ENCODE peak calls at places on chromosomes 7 and 10, in four cellular contexts. G is HepG2, D is A549, O is K562. Z is an unnamed sample.

GRCh38 chr7:32140540-32140939 is 70.3 kb upstream of the PDE1C start:
- ATAC-seq in O (no peak), G (peak; percentile 54), D (no peak), Z (no peak)

GRCh38 chr7:49714182-49714581 is 59.3 kb upstream of the VWC2 start:
- ATAC-seq in O (no peak), G (no peak), D (no peak), Z (no peak)

GRCh38 chr10:89592539-89592938 is 52.5 kb downstream of the PANK1 start:
- ATAC-seq in G (no peak), O (no peak), D (no peak), Z (no peak)

GRCh38 chr10:44386546-44387052 is 1.7 kb upstream of the CXCL12 start:
- ATAC-seq in O (peak; percentile 99), G (peak; percentile 96), D (peak; percentile 89), Z (peak; percentile 72)

GRCh38 chr7:52323202-52323746 is 712.2 kb upstream of the POM121L12 start:
- ATAC-seq in D (no peak), O (no peak), G (no peak), Z (no peak)

GRCh38 chr7:155685070-155685790 is 40.8 kb downstream of the RBM33 start:
- ATAC-seq in O (peak; percentile 47), G (no peak), D (no peak), Z (no peak)

GRCh38 chr10:119687192-119688032 is 36.2 kb downstream of the BAG3 start:
- ATAC-seq in O (no peak), G (peak; percentile 66), D (no peak), Z (no peak)

GRCh38 chr10:22042557-22043326 is 39.2 kb upstream of the DNAJC1 start:
- ATAC-seq in D (peak; percentile 91), G (peak; percentile 64), O (peak; percentile 94), Z (no peak)

GRCh38 chr10:22693371-22693784 is 21.0 kb downstream of the PIP4K2A start:
- ATAC-seq in O (peak; percentile 86), D (no peak), G (no peak), Z (no peak)

GRCh38 chr7:34117583-34117982 is 212.2 kb downstream of the BMPER start:
- ATAC-seq in G (no peak), O (no peak), D (no peak), Z (no peak)

GRCh38 chr10:3426190-3426845 is 253.7 kb upstream of the PITRM1 start:
- ATAC-seq in D (no peak), G (no peak), O (no peak), Z (no peak)

GRCh38 chr7:1344981-1345701 is 112.5 kb downstream of the UNCX start:
- ATAC-seq in G (no peak), D (no peak), O (no peak), Z (no peak)

GRCh38 chr10:102781921-102782542 is 38.3 kb downstream of the WBP1L start:
- ATAC-seq in O (no peak), G (no peak), D (no peak), Z (peak; percentile 65)

GRCh38 chr7:91194841-91195240 is 69.4 kb upstream of the FZD1 start:
- ATAC-seq in D (no peak), G (no peak), O (no peak), Z (no peak)

GRCh38 chr10:15824498-15824897 is 35.8 kb downstream of the MINDY3 start:
- ATAC-seq in G (no peak), O (no peak), D (no peak), Z (no peak)

GRCh38 chr7:3427957-3428356 is 126.9 kb downstream of the SDK1 start:
- ATAC-seq in O (no peak), D (no peak), G (no peak), Z (no peak)

GRCh38 chr7:3198316-3198715 is 102.7 kb upstream of the SDK1 start:
- ATAC-seq in D (no peak), G (no peak), O (no peak), Z (no peak)

GRCh38 chr10:16586358-16587138 is 64.9 kb upstream of the C1QL3 start:
- ATAC-seq in G (no peak), O (no peak), D (no peak), Z (no peak)

GRCh38 chr7:30727061-30727945 is 24.6 kb upstream of the INMT start:
- ATAC-seq in G (peak; percentile 66), D (no peak), O (peak; percentile 57), Z (no peak)

GRCh38 chr7:906776-907157 is 30.4 kb downstream of the GET4 start:
- ATAC-seq in G (no peak), D (peak; percentile 19), O (peak; percentile 4), Z (no peak)

GRCh38 chr7:945556-946255 is 8.8 kb downstream of the ADAP1 start:
- ATAC-seq in G (peak; percentile 82), D (peak; percentile 35), O (no peak), Z (no peak)

GRCh38 chr10:48444861-48445841 is 138.7 kb downstream of the MAPK8 start:
- ATAC-seq in D (peak; percentile 40), G (peak; percentile 63), O (peak; percentile 7), Z (no peak)

GRCh38 chr7:1447551-1448244 is 11.6 kb downstream of the MICALL2 start:
- ATAC-seq in O (no peak), D (peak; percentile 11), G (no peak), Z (peak; percentile 32)

GRCh38 chr7:155377837-155378579 is 79.9 kb upstream of the EN2 start:
- ATAC-seq in O (no peak), G (peak; percentile 16), D (peak; percentile 6), Z (peak; percentile 59)

GRCh38 chr10:7287377-7287776 is 123.5 kb downstream of the SFMBT2 start:
- ATAC-seq in D (no peak), G (no peak), O (no peak), Z (no peak)

GRCh38 chr7:27606270-27607209 is 56.1 kb downstream of the HIBADH start:
- ATAC-seq in D (peak; percentile 62), O (no peak), G (peak; percentile 83), Z (no peak)

GRCh38 chr10:44047361-44047760 is 337.5 kb downstream of the CXCL12 start:
- ATAC-seq in G (no peak), D (no peak), O (no peak), Z (no peak)

GRCh38 chr7:28479507-28479947 is 67.2 kb downstream of the CREB5 start:
- ATAC-seq in G (no peak), O (no peak), D (no peak), Z (no peak)

GRCh38 chr10:59877191-59877671 is 29.1 kb downstream of the CCDC6 start:
- ATAC-seq in O (no peak), D (no peak), G (no peak), Z (no peak)

GRCh38 chr7:107396990-107397389 is 72.9 kb upstream of the GPR22 start:
- ATAC-seq in O (peak; percentile 58), G (no peak), D (no peak), Z (no peak)

GRCh38 chr7:130143986-130144618 is 61.1 kb downstream of the TMEM209 start:
- ATAC-seq in O (no peak), D (no peak), G (peak; percentile 78), Z (no peak)

GRCh38 chr10:49107111-49107889 is 8.0 kb downstream of the VSTM4 start:
- ATAC-seq in D (no peak), O (no peak), G (peak; percentile 69), Z (no peak)

GRCh38 chr7:106788637-106789036 is 76.4 kb upstream of the PIK3CG start:
- ATAC-seq in G (no peak), D (no peak), O (no peak), Z (no peak)

GRCh38 chr10:75003891-75004290 is 107.6 kb upstream of the SAMD8 start:
- ATAC-seq in O (no peak), G (no peak), D (no peak), Z (no peak)

GRCh38 chr10:75009426-75009825 is 102.0 kb upstream of the SAMD8 start:
- ATAC-seq in D (no peak), G (no peak), O (no peak), Z (no peak)

GRCh38 chr10:75011221-75011620 is 100.2 kb upstream of the SAMD8 start:
- ATAC-seq in D (no peak), G (no peak), O (no peak), Z (no peak)

GRCh38 chr10:75008952-75009351 is 102.5 kb upstream of the SAMD8 start:
- ATAC-seq in O (no peak), G (no peak), D (no peak), Z (no peak)

DNA sequence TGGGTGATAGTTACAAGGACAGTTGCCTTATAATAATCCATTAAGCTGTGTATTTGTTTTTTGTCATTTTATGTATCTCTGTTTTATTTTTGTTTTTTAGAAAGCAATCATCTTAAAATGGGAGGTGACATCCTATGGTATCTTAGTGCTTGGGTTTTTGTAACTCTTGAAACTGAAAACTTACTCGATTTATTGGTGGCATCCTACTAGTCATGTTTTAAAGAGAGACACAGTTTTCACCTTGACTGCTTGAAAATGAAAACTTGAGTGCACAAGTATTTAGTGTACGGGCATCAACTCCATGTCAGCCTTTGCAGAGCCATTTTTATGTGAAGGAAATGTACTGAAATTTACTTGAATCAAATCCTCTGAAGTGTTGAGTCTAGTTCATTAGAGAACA is 103.8 kb upstream of the SAMD8 start:
- ATAC-seq in O (no peak), D (no peak), G (no peak), Z (no peak)
- H3K4me3 ChIP-seq in O (no peak overlapping the region), D (no peak overlapping the region), G (no peak overlapping the region), Z (no peak overlapping the region)

GRCh38 chr7:4959356-4959755 is 369 bp upstream of the MMD2 start:
- ATAC-seq in D (no peak), O (no peak), G (no peak), Z (no peak)

GRCh38 chr7:4958477-4959301 is at the start of gene MMD2:
- ATAC-seq in G (no peak), O (no peak), D (no peak), Z (no peak)

GRCh38 chr7:4957847-4958476 is 1.0 kb downstream of the MMD2 start:
- ATAC-seq in G (peak; percentile 64), D (peak; percentile 55), O (peak; percentile 66), Z (no peak)

GRCh38 chr7:4959881-4960280 is 894 bp upstream of the MMD2 start:
- ATAC-seq in G (no peak), O (no peak), D (no peak), Z (no peak)

DNA sequence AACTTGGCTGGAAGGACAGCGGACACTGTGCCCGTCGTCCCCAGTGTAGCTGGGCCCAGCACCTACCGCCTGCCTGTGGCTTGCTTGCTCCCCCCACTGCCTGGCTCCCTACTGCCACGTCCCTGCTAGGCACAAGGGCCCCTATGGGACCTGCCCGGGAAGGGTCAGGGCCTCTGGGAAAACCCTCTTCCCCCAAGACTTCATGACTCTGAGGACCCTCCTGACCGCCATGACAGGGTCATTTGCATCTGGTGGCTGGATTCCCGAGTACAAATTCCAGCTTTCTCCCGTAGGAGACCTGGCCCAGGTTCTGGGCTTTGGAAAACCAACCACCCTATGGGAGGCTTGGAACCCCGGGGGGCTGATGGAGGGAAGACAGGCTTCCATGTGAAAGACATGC is 1.4 kb upstream of the MMD2 start:
- ATAC-seq in D (no peak), O (no peak), G (no peak), Z (no peak)
- TF ChIP-seq POLR2A in D (no peak), O (no peak), G (no peak), Z (no peak)

GRCh38 chr10:29735628-29736324 is 101.0 kb upstream of the SVIL start:
- ATAC-seq in G (peak; percentile 90), D (peak; percentile 80), O (peak; percentile 100), Z (peak; percentile 83)
- H3K4me3 ChIP-seq in G (peak overlapping the region; percentile 73), D (peak overlapping the region; percentile 89), O (peak overlapping the region; percentile 31), Z (peak overlapping the region; percentile 57)

GRCh38 chr10:100346351-100346764 is 675 bp upstream of the SCD start:
- ATAC-seq in D (peak; percentile 75), G (peak; percentile 71), O (peak; percentile 83), Z (peak; percentile 54)

GRCh38 chr10:100345570-100346330 is 1.3 kb upstream of the SCD start:
- ATAC-seq in O (no peak), D (peak; percentile 1), G (peak; percentile 1), Z (no peak)

GRCh38 chr10:100347568-100348195 is 649 bp downstream of the SCD start:
- ATAC-seq in G (no peak), D (peak; percentile 6), O (peak; percentile 15), Z (no peak)

GRCh38 chr10:100348389-100348927 is 1.4 kb downstream of the SCD start:
- ATAC-seq in O (no peak), D (no peak), G (no peak), Z (no peak)

GRCh38 chr10:100346765-100347567 is at the start of gene SCD:
- ATAC-seq in G (peak; percentile 86), D (peak; percentile 91), O (peak; percentile 94), Z (peak; percentile 74)
- TF ChIP-seq POLR2A in G (peak; percentile 92), D (peak; percentile 71), O (peak; percentile 75), Z (peak; percentile 56)